ENCODE peak calls at places on chromosomes 12 and 14, in ten cellular contexts. N, G, P, L, E, X, R, Q, B and D are unnamed samples.

GRCh38 chr14:29028973-29029582 is 262.5 kb downstream of the FOXG1 start:
- DNase-seq in R (no peak), P (no peak), L (no peak), E (no peak), B (peak; percentile 54), N (no peak), G (no peak), X (no peak), Q (no peak), D (no peak)

GRCh38 chr12:93315907-93316622 is 61.7 kb upstream of the NUDT4 start:
- DNase-seq in R (no peak), N (no peak), B (no peak), L (no peak), G (no peak), X (no peak), P (no peak), Q (no peak), E (no peak), D (no peak)

GRCh38 chr12:28799337-28799736 is 349.7 kb upstream of the FAR2 start:
- DNase-seq in E (no peak), X (peak; percentile 54), P (no peak), B (no peak), N (no peak), G (no peak), L (no peak), Q (no peak), R (no peak), D (no peak)

GRCh38 chr12:92556622-92557421 is 146.0 kb upstream of the PLEKHG7 start:
- DNase-seq in P (no peak), Q (no peak), X (no peak), B (no peak), L (no peak), N (no peak), R (no peak), E (no peak), G (no peak), D (no peak)

GRCh38 chr12:24499151-24500146 is 449.5 kb downstream of the BCAT1 start:
- DNase-seq in G (no peak), X (no peak), E (no peak), R (no peak), P (no peak), Q (no peak), N (no peak), B (no peak), L (no peak), D (no peak)

GRCh38 chr14:68065322-68065721 is 245.7 kb downstream of the RAD51B start:
- DNase-seq in N (no peak), L (no peak), R (no peak), Q (no peak), X (no peak), B (no peak), E (no peak), G (no peak), P (no peak), D (no peak)

GRCh38 chr12:11609045-11609444 is 40.4 kb upstream of the ETV6 start:
- DNase-seq in P (no peak), Q (no peak), G (no peak), N (no peak), E (no peak), L (no peak), B (no peak), X (no peak), R (no peak), D (no peak)

GRCh38 chr12:56084958-56085543 is 5.1 kb downstream of the ERBB3 start:
- DNase-seq in R (peak; percentile 46), Q (no peak), P (no peak), B (peak; percentile 69), N (no peak), X (no peak), E (no peak), G (peak; percentile 62), L (peak; percentile 44), D (no peak)

GRCh38 chr12:23561536-23561935 is 387.9 kb downstream of the SOX5 start:
- DNase-seq in G (no peak), E (no peak), R (no peak), N (no peak), B (no peak), L (no peak), Q (no peak), P (no peak), X (no peak), D (no peak)

GRCh38 chr14:57833304-57833703 is 32.6 kb downstream of the SLC35F4 start:
- DNase-seq in L (no peak), R (no peak), Q (no peak), G (peak; percentile 41), N (no peak), B (peak; percentile 6), E (peak; percentile 21), P (no peak), X (no peak), D (no peak)

GRCh38 chr12:124565071-124565491 is 2.3 kb downstream of the NCOR2 start:
- DNase-seq in Q (peak; percentile 79), E (no peak), G (no peak), N (peak; percentile 53), X (no peak), P (no peak), R (no peak), B (peak; percentile 58), L (no peak), D (no peak)

GRCh38 chr12:12885060-12885792 is 6.1 kb upstream of the GPRC5A start:
- DNase-seq in G (no peak), L (no peak), E (no peak), X (no peak), Q (no peak), B (no peak), R (no peak), N (no peak), P (no peak), D (no peak)

GRCh38 chr14:32469388-32470160 is 140.5 kb downstream of the AKAP6 start:
- DNase-seq in P (no peak), Q (no peak), X (no peak), R (no peak), B (no peak), G (peak; percentile 15), L (no peak), N (no peak), E (no peak), D (no peak)

GRCh38 chr12:26874501-26875296 is 41.7 kb upstream of the ITPR2 start:
- DNase-seq in R (no peak), P (no peak), N (no peak), B (no peak), L (no peak), E (no peak), X (no peak), Q (no peak), G (no peak), D (peak; percentile 28)

GRCh38 chr12:87772401-87772800 is 256.8 kb downstream of the C12orf50 start:
- DNase-seq in L (no peak), P (no peak), G (no peak), X (no peak), R (no peak), E (no peak), Q (no peak), B (no peak), N (no peak), D (no peak)

GRCh38 chr14:104989236-104989950 is 3.8 kb downstream of the CLBA1 start:
- DNase-seq in Q (no peak), X (no peak), P (no peak), N (no peak), R (no peak), E (no peak), G (no peak), B (no peak), L (no peak), D (no peak)

GRCh38 chr14:104992501-104992900 is 6.9 kb downstream of the CLBA1 start:
- DNase-seq in L (no peak), R (no peak), E (no peak), P (no peak), X (no peak), N (no peak), B (no peak), G (no peak), Q (no peak), D (no peak)

GRCh38 chr14:104986487-104987164 is 1.0 kb downstream of the CLBA1 start:
- DNase-seq in B (no peak), P (no peak), E (no peak), R (no peak), N (no peak), L (no peak), X (peak; percentile 27), G (no peak), Q (no peak), D (no peak)

GRCh38 chr14:104991896-104992230 is 6.3 kb downstream of the CLBA1 start:
- DNase-seq in G (no peak), E (no peak), Q (no peak), R (no peak), P (no peak), B (no peak), L (no peak), X (no peak), N (no peak), D (no peak)

GRCh38 chr14:104989951-104990303 is 4.3 kb downstream of the CLBA1 start:
- DNase-seq in Q (no peak), E (no peak), P (no peak), R (no peak), N (no peak), B (no peak), G (no peak), X (no peak), L (no peak), D (no peak)
- H3K4me3 ChIP-seq in Q (no peak overlapping the region), E (no peak overlapping the region), P (no peak overlapping the region), R (no peak overlapping the region), N (no peak overlapping the region), B (no peak overlapping the region), G (no peak overlapping the region), X (no peak overlapping the region), L (no peak overlapping the region), D (no peak overlapping the region)

GRCh38 chr12:22231836-22232235 is 102.7 kb downstream of the ST8SIA1 start:
- DNase-seq in B (no peak), N (no peak), Q (no peak), R (no peak), P (no peak), X (no peak), G (peak; percentile 3), E (no peak), L (no peak), D (no peak)
- TF ChIP-seq CTCF in B (no peak), N (peak; percentile 24), Q (no peak), R (no peak), P (no peak), X (no peak), G (no peak), E (no peak), L (no peak), D (no peak)

GRCh38 chr12:115979851-115980250 is 297.6 kb downstream of the MED13L start:
- DNase-seq in E (no peak), N (no peak), B (no peak), R (no peak), X (no peak), G (no peak), L (no peak), P (no peak), Q (no peak), D (no peak)
- H3K4me3 ChIP-seq in E (no peak overlapping the region), N (no peak overlapping the region), B (no peak overlapping the region), R (no peak overlapping the region), X (no peak overlapping the region), G (no peak overlapping the region), L (no peak overlapping the region), P (no peak overlapping the region), Q (no peak overlapping the region), D (no peak overlapping the region)

DNA sequence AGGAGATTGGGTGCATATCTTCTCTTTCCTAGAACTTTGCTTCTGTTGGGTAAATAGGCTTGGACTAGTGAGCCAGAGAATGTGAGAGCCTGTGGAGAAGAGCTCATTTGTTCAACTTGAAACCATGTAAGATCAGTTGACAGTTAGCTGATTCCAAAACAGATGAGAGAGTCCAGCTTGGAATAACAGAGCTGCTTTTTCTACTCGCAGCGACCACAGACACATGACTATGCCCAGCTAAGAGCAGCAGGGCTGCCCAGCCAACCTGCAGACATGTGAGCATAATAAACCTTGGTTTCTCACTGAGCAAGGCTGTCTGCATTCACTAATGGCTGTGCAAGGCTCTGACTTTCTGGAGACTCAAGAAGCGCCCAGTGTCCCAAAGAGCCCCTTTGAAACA is 209.2 kb downstream of the C12orf75 start:
- DNase-seq in N (no peak), L (no peak), R (no peak), X (no peak), Q (no peak), G (no peak), B (no peak), P (no peak), E (no peak), D (no peak)
- TF ChIP-seq CTCF in N (no peak), L (no peak), R (no peak), X (no peak), Q (no peak), G (no peak), B (no peak), P (no peak), E (no peak), D (no peak)